ENCODE peak calls at places on chromosomes 6 and 20, in nine cellular contexts. E is lower lobe of right lung; I is mesendoderm; P is A549; O is CD8-positive, alpha-beta memory T cell; F is BE2C; T is tibial artery; X is fibroblast of lung; K is psoas muscle. R is an unnamed sample. For H3K4me1, the result is how much of the 10 kb centered on the place peaks cover.

GRCh38 chr6:141562181-141562800 is 570.4 kb upstream of the GJE1 start:
- DNase-seq in K (peak), F (peak), E (peak), T (no peak), I (peak), O (no peak), X (peak), P (no peak), R (no peak)

GRCh38 chr20:46631874-46632446 is 19.3 kb downstream of the SLC13A3 start:
- DNase-seq in O (no peak), K (no peak), T (no peak), X (no peak), E (no peak), F (no peak), I (no peak), P (no peak), R (no peak)

GRCh38 chr6:144737998-144738397 is 452.9 kb downstream of the UTRN start:
- DNase-seq in P (no peak), F (no peak), X (no peak), I (peak), O (no peak), K (no peak), T (no peak), E (no peak), R (no peak)

GRCh38 chr6:11682525-11682924 is 96.1 kb downstream of the ADTRP start:
- DNase-seq in T (no peak), F (no peak), X (peak), E (no peak), P (no peak), O (no peak), I (no peak), K (no peak), R (no peak)

GRCh38 chr6:78243519-78243918 is 590.7 kb downstream of the MEI4 start:
- DNase-seq in T (no peak), P (no peak), K (no peak), O (no peak), I (no peak), E (no peak), F (peak), X (peak), R (peak)

GRCh38 chr6:28922841-28923317 is 906 bp downstream of the TRIM27 start:
- DNase-seq in F (no peak), O (peak), T (peak), P (peak), E (no peak), I (peak), X (peak), K (no peak), R (no peak)

GRCh38 chr6:155782320-155782730 is 326.7 kb upstream of the NOX3 start:
- DNase-seq in K (no peak), X (peak), E (no peak), O (no peak), P (peak), I (no peak), T (no peak), F (no peak), R (peak)

GRCh38 chr6:65701325-65701724 is 5.7 kb downstream of the EYS start:
- DNase-seq in F (no peak), I (no peak), X (no peak), P (no peak), E (no peak), T (no peak), K (no peak), O (no peak), R (no peak)

GRCh38 chr6:122692175-122692598 is 82.0 kb downstream of the PKIB start:
- DNase-seq in O (no peak), K (no peak), P (no peak), T (no peak), E (no peak), F (no peak), X (peak), I (no peak), R (peak)

GRCh38 chr6:108555399-108556052 is 5.2 kb upstream of the FOXO3 start:
- DNase-seq in I (no peak), X (no peak), P (no peak), O (no peak), E (no peak), F (no peak), K (peak), T (no peak), R (peak)

GRCh38 chr6:71107935-71108420 is 151.1 kb upstream of the B3GAT2 start:
- DNase-seq in F (no peak), I (no peak), O (no peak), K (no peak), T (no peak), E (no peak), X (peak), P (no peak), R (peak)

GRCh38 chr6:33450434-33450833 is 3.9 kb upstream of the ZBTB9 start:
- DNase-seq in E (no peak), K (no peak), F (no peak), X (no peak), I (no peak), P (no peak), T (no peak), O (no peak), R (no peak)

GRCh38 chr6:73032586-73032985 is 192.7 kb downstream of the KHDC1L start:
- DNase-seq in P (peak), F (no peak), T (no peak), O (no peak), E (no peak), X (peak), K (no peak), I (no peak), R (peak)

GRCh38 chr20:59598625-59599310 is 5.6 kb upstream of the PHACTR3 start:
- DNase-seq in E (no peak), P (peak), K (no peak), F (peak), T (no peak), I (peak), O (no peak), X (no peak), R (peak)

GRCh38 chr20:53187402-53187801 is 215.2 kb downstream of the TSHZ2 start:
- DNase-seq in T (no peak), X (no peak), O (no peak), I (no peak), P (no peak), E (no peak), F (no peak), K (no peak), R (no peak)

GRCh38 chr20:52926505-52926904 is 45.7 kb upstream of the TSHZ2 start:
- DNase-seq in E (no peak), K (no peak), P (no peak), X (peak), I (no peak), T (no peak), F (no peak), O (no peak), R (no peak)

GRCh38 chr6:91045152-91045551 is 458.3 kb upstream of the MAP3K7 start:
- DNase-seq in O (no peak), I (no peak), K (no peak), X (no peak), F (no peak), T (no peak), E (no peak), P (no peak), R (no peak)

GRCh38 chr6:143843689-143844405 is 709 bp downstream of the LTV1 start:
- DNase-seq in F (no peak), O (no peak), T (no peak), P (peak), E (no peak), X (peak), K (no peak), I (peak), R (no peak)

GRCh38 chr6:139509167-139509566 is 134.7 kb upstream of the CITED2 start:
- DNase-seq in I (no peak), E (no peak), P (no peak), X (no peak), T (no peak), K (no peak), F (no peak), O (no peak), R (no peak)

GRCh38 chr6:118504611-118505010 is 43.5 kb upstream of the PLN start:
- DNase-seq in I (no peak), F (no peak), T (no peak), E (no peak), O (no peak), K (no peak), X (no peak), P (no peak), R (no peak)

GRCh38 chr6:2881358-2881885 is 21.7 kb downstream of the SERPINB9 start:
- DNase-seq in K (no peak), X (no peak), P (no peak), O (no peak), I (no peak), E (no peak), T (no peak), F (no peak), R (no peak)

GRCh38 chr20:57326667-57327455 is 2.7 kb upstream of the SPO11 start:
- DNase-seq in X (no peak), E (no peak), T (no peak), P (no peak), F (no peak), O (no peak), K (no peak), I (peak), R (peak)

GRCh38 chr20:57332105-57333089 is 2.8 kb downstream of the SPO11 start:
- DNase-seq in O (no peak), K (no peak), E (no peak), I (no peak), F (no peak), T (no peak), P (peak), X (no peak), R (no peak)

GRCh38 chr20:57329608-57330221 is at the start of gene SPO11:
- DNase-seq in X (no peak), O (no peak), T (no peak), K (no peak), E (no peak), I (peak), P (no peak), F (no peak), R (no peak)

GRCh38 chr20:57327820-57328219 is 1.8 kb upstream of the SPO11 start:
- DNase-seq in E (no peak), F (no peak), O (no peak), T (no peak), X (no peak), I (no peak), K (no peak), P (no peak), R (no peak)

GRCh38 chr20:57330998-57331397 is 1.4 kb downstream of the SPO11 start:
- DNase-seq in O (no peak), E (no peak), K (no peak), X (peak), T (no peak), P (no peak), F (no peak), I (no peak), R (no peak)
- H3K4me1 ChIP-seq in O (under half), E (under half), K (under half), X (under half), T (under half), P (under half), F (under half), I (under half), R (under half)

DNA sequence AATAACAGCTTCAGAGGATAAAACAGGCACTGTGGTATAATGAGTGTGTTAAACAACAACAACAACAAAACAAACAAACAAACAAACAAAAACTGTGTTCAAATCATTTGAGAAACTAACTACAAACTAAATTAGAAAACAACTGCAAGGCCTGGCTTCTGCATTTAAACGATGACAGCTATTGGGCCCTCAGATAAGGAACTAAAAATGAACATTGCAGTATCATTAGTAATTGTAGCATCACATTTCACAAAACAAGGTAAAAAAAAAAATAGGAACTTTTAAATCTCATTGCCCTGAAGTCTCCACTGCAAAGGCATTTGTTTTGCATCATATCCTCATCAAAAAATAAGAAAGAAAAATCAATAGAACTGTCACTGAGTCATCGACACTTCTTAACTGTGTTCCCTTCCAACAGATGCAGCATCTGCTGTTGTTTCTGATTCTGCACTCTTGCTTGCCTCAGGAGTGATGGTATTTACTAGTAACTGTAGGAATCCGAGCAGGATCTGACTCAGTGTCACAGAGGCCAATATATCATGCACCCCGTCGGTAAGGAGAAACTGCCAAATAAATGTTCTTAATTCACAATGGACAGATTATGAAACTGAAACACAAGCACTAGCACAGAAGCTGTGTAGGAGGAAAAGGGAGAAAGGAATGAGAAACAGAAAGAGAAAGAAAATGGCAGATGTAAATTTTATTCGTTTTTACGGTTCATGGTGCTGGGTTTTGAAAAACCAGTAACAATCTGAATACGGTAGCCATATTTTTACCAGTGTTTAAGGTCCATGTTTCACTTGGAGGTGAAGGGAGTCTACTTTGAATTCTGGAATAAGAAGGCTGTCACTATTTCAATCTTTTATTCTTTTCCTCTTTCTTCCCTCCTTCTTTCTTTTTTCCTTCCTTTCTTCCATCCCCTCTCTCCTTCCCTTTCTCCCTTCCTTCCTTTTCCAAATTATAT is 365.7 kb upstream of the EPHA7 start:
- DNase-seq in I (peak), T (no peak), P (peak), O (no peak), E (no peak), K (no peak), X (peak), F (no peak), R (no peak)
- H3K4me1 ChIP-seq in I (under half), T (under half), P (under half), O (under half), E (under half), K (under half), X (under half), F (under half), R (under half)

GRCh38 chr20:23049201-23049932 is at the start of gene THBD:
- DNase-seq in O (no peak), I (peak), X (peak), F (no peak), T (peak), E (peak), P (peak), K (peak), R (peak)
- H3K4me1 ChIP-seq in O (under half), I (under half), X (under half), F (under half), T (half or more), E (under half), P (under half), K (under half), R (under half)

GRCh38 chr20:36605309-36606170 is at the start of gene RAB5IF:
- DNase-seq in K (peak), X (peak), O (peak), E (peak), F (peak), I (peak), P (peak), T (peak), R (peak)

GRCh38 chr20:36604952-36605308 is 649 bp upstream of the RAB5IF start:
- DNase-seq in X (no peak), O (no peak), E (peak), F (no peak), P (no peak), I (no peak), K (peak), T (peak), R (no peak)

GRCh38 chr20:36606171-36607116 is 865 bp downstream of the RAB5IF start:
- DNase-seq in F (no peak), E (peak), I (peak), X (peak), T (no peak), O (no peak), K (peak), P (peak), R (peak)

GRCh38 chr20:36601546-36601945 is 4.0 kb upstream of the RAB5IF start:
- DNase-seq in O (no peak), P (no peak), F (no peak), K (no peak), X (no peak), T (no peak), I (no peak), E (no peak), R (no peak)
- H3K4me1 ChIP-seq in O (under half), P (under half), F (under half), K (under half), X (under half), T (under half), I (under half), E (under half), R (under half)

DNA sequence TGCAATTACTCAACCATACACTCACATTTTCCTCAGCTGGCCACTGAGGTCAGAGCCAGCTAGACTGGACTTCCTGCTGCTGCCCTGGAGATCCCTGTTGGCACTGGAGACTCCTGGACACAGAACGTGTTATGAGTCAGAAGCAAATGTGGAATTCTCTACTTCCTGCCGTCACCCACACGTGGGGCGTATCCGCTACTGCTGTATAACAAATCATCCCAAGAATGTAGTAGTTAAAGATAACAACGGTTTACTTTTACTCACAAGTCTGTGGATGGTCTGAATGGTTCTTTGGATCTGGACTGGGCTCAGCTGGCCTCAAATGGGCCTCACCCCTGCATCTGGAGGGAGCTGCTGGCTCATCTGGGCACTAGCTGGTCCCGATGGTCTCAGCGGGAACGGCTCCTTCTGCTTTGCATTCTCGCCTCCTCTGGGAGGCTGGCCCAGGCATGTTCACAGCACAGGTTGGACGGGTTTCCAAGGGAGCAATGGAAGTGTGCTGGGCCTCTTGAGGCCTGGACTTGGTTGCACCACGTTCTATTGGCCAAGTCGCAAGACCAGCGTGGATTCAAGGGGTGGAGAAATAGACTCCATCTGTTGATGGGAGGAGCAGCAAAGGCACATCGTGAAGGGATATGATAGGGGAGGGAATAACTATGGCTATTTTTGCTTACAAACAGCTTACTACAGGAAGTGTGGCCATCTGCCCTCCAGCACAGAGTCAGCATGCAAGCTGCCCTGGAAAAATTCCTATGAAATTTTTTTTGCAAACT is 118.5 kb downstream of the SNX5 start:
- DNase-seq in P (peak), E (peak), K (peak), T (peak), X (peak), O (no peak), I (no peak), F (no peak), R (peak)
- H3K4me1 ChIP-seq in P (under half), E (under half), K (under half), T (under half), X (under half), O (under half), I (under half), F (under half), R (under half)

GRCh38 chr6:31897612-31898199 is at the start of gene EHMT2:
- DNase-seq in P (peak), E (peak), I (peak), O (peak), K (peak), F (peak), X (peak), T (peak), R (peak)
- H3K4me1 ChIP-seq in P (under half), E (under half), I (under half), O (under half), K (under half), F (under half), X (under half), T (under half), R (under half)